ENCODE peak calls at places on chromosomes 3 and 15, in seven cellular contexts. One of them, this sample, is unnamed.

GRCh38 chr3:59685432-59685831 is 635.6 kb upstream of the CFAP20DC start:
- DNase-seq in endothelial cell: no peak
- DNase-seq in AG08395: no peak
- DNase-seq in cardiac fibroblast: no peak
- DNase-seq in epithelial cell of prostate: no peak
- DNase-seq in activated CD4-positive, CD25-positive, alpha-beta regulatory T cell: no peak
- DNase-seq in OCI-M1: no peak
- DNase-seq in this sample: no peak

GRCh38 chr15:60859996-60860494 is 369.1 kb downstream of the RORA start:
- DNase-seq in OCI-M1: no peak
- DNase-seq in activated CD4-positive, CD25-positive, alpha-beta regulatory T cell: no peak
- DNase-seq in AG08395: peak
- DNase-seq in epithelial cell of prostate: peak
- DNase-seq in cardiac fibroblast: peak
- DNase-seq in endothelial cell: no peak
- DNase-seq in this sample: no peak

GRCh38 chr15:25067725-25068309 is 113.0 kb downstream of the SNRPN start:
- DNase-seq in OCI-M1: no peak
- DNase-seq in epithelial cell of prostate: no peak
- DNase-seq in endothelial cell: no peak
- DNase-seq in cardiac fibroblast: no peak
- DNase-seq in activated CD4-positive, CD25-positive, alpha-beta regulatory T cell: no peak
- DNase-seq in AG08395: no peak
- DNase-seq in this sample: no peak

GRCh38 chr3:70558955-70559354 is 246.5 kb upstream of the MDFIC2 start:
- DNase-seq in endothelial cell: no peak
- DNase-seq in OCI-M1: peak
- DNase-seq in AG08395: no peak
- DNase-seq in activated CD4-positive, CD25-positive, alpha-beta regulatory T cell: no peak
- DNase-seq in epithelial cell of prostate: no peak
- DNase-seq in cardiac fibroblast: no peak
- DNase-seq in this sample: no peak

GRCh38 chr3:83863380-83863779 is 1095.4 kb upstream of the CADM2 start:
- DNase-seq in cardiac fibroblast: no peak
- DNase-seq in AG08395: no peak
- DNase-seq in activated CD4-positive, CD25-positive, alpha-beta regulatory T cell: no peak
- DNase-seq in OCI-M1: no peak
- DNase-seq in endothelial cell: no peak
- DNase-seq in epithelial cell of prostate: no peak
- DNase-seq in this sample: no peak

GRCh38 chr3:98556164-98557130 is 24.7 kb downstream of the GPR15 start:
- DNase-seq in AG08395: no peak
- DNase-seq in OCI-M1: no peak
- DNase-seq in cardiac fibroblast: peak
- DNase-seq in activated CD4-positive, CD25-positive, alpha-beta regulatory T cell: peak
- DNase-seq in endothelial cell: no peak
- DNase-seq in epithelial cell of prostate: no peak
- DNase-seq in this sample: no peak

GRCh38 chr15:68797157-68797556 is 23.5 kb downstream of the ANP32A start:
- DNase-seq in activated CD4-positive, CD25-positive, alpha-beta regulatory T cell: no peak
- DNase-seq in epithelial cell of prostate: no peak
- DNase-seq in endothelial cell: no peak
- DNase-seq in cardiac fibroblast: no peak
- DNase-seq in AG08395: no peak
- DNase-seq in OCI-M1: no peak
- DNase-seq in this sample: no peak

GRCh38 chr3:124410471-124410870 is 319.8 kb upstream of the UMPS start:
- DNase-seq in OCI-M1: no peak
- DNase-seq in activated CD4-positive, CD25-positive, alpha-beta regulatory T cell: no peak
- DNase-seq in cardiac fibroblast: peak
- DNase-seq in epithelial cell of prostate: no peak
- DNase-seq in endothelial cell: no peak
- DNase-seq in AG08395: no peak
- DNase-seq in this sample: no peak

GRCh38 chr15:40891810-40892448 is 2.3 kb upstream of the VPS18 start:
- DNase-seq in OCI-M1: peak
- DNase-seq in cardiac fibroblast: peak
- DNase-seq in endothelial cell: peak
- DNase-seq in epithelial cell of prostate: no peak
- DNase-seq in AG08395: peak
- DNase-seq in activated CD4-positive, CD25-positive, alpha-beta regulatory T cell: no peak
- DNase-seq in this sample: peak

GRCh38 chr3:191355406-191355805 is 25.1 kb upstream of the UTS2B start:
- DNase-seq in endothelial cell: no peak
- DNase-seq in cardiac fibroblast: no peak
- DNase-seq in activated CD4-positive, CD25-positive, alpha-beta regulatory T cell: no peak
- DNase-seq in AG08395: no peak
- DNase-seq in epithelial cell of prostate: no peak
- DNase-seq in OCI-M1: no peak
- DNase-seq in this sample: no peak

GRCh38 chr3:149768704-149769103 is 16.4 kb upstream of the COMMD2 start:
- DNase-seq in endothelial cell: no peak
- DNase-seq in epithelial cell of prostate: no peak
- DNase-seq in cardiac fibroblast: no peak
- DNase-seq in activated CD4-positive, CD25-positive, alpha-beta regulatory T cell: no peak
- DNase-seq in OCI-M1: no peak
- DNase-seq in AG08395: no peak
- DNase-seq in this sample: no peak

GRCh38 chr15:88648357-88649214 is 9.8 kb downstream of the ISG20 start:
- DNase-seq in epithelial cell of prostate: no peak
- DNase-seq in activated CD4-positive, CD25-positive, alpha-beta regulatory T cell: no peak
- DNase-seq in cardiac fibroblast: peak
- DNase-seq in OCI-M1: no peak
- DNase-seq in endothelial cell: no peak
- DNase-seq in AG08395: no peak
- DNase-seq in this sample: peak

GRCh38 chr15:89085289-89085906 is 2.9 kb upstream of the ABHD2 start:
- DNase-seq in epithelial cell of prostate: no peak
- DNase-seq in OCI-M1: peak
- DNase-seq in cardiac fibroblast: no peak
- DNase-seq in endothelial cell: no peak
- DNase-seq in AG08395: no peak
- DNase-seq in activated CD4-positive, CD25-positive, alpha-beta regulatory T cell: no peak
- DNase-seq in this sample: no peak

GRCh38 chr3:190432216-190432615 is 17.5 kb downstream of the TMEM207 start:
- DNase-seq in activated CD4-positive, CD25-positive, alpha-beta regulatory T cell: no peak
- DNase-seq in OCI-M1: peak
- DNase-seq in epithelial cell of prostate: no peak
- DNase-seq in AG08395: no peak
- DNase-seq in endothelial cell: no peak
- DNase-seq in cardiac fibroblast: peak
- DNase-seq in this sample: no peak

GRCh38 chr3:46843508-46843907 is 19.7 kb downstream of the MYL3 start:
- DNase-seq in epithelial cell of prostate: no peak
- DNase-seq in cardiac fibroblast: no peak
- DNase-seq in OCI-M1: no peak
- DNase-seq in endothelial cell: no peak
- DNase-seq in AG08395: no peak
- DNase-seq in activated CD4-positive, CD25-positive, alpha-beta regulatory T cell: no peak
- DNase-seq in this sample: no peak

GRCh38 chr3:72487946-72488735 is 360.1 kb downstream of the SHQ1 start:
- DNase-seq in epithelial cell of prostate: no peak
- DNase-seq in activated CD4-positive, CD25-positive, alpha-beta regulatory T cell: no peak
- DNase-seq in AG08395: no peak
- DNase-seq in endothelial cell: no peak
- DNase-seq in OCI-M1: no peak
- DNase-seq in cardiac fibroblast: peak
- DNase-seq in this sample: no peak

GRCh38 chr15:69298697-69299441 is at the start of gene PAQR5:
- DNase-seq in OCI-M1: no peak
- DNase-seq in activated CD4-positive, CD25-positive, alpha-beta regulatory T cell: no peak
- DNase-seq in epithelial cell of prostate: no peak
- DNase-seq in AG08395: peak
- DNase-seq in endothelial cell: peak
- DNase-seq in cardiac fibroblast: no peak
- DNase-seq in this sample: no peak

This sample was measured in pons.